ENCODE peak calls at places on chromosomes 16 and 17, in five cellular contexts. One of them, this sample, is unnamed. For H3K4me1, the result is how much of the 10 kb centered on the place peaks cover.

GRCh38 chr16:26158142-26158759 is 466.5 kb downstream of the HS3ST4 start:
- DNase-seq in iPS DF 6.9: no peak
- DNase-seq in small intestine: no peak
- DNase-seq in stomach: no peak
- DNase-seq in tibial artery: no peak
- DNase-seq in this sample: no peak

GRCh38 chr17:8894673-8895578 is 27.5 kb upstream of the PIK3R6 start:
- DNase-seq in iPS DF 6.9: peak
- DNase-seq in small intestine: peak
- DNase-seq in tibial artery: peak
- DNase-seq in stomach: peak
- DNase-seq in this sample: peak

GRCh38 chr17:17391575-17392370 is 85.0 kb upstream of the MED9 start:
- DNase-seq in iPS DF 6.9: no peak
- DNase-seq in stomach: no peak
- DNase-seq in tibial artery: no peak
- DNase-seq in small intestine: peak
- DNase-seq in this sample: no peak

GRCh38 chr17:67759355-67760171 is 41.8 kb downstream of the NOL11 start:
- DNase-seq in stomach: no peak
- DNase-seq in iPS DF 6.9: no peak
- DNase-seq in small intestine: no peak
- DNase-seq in tibial artery: no peak
- DNase-seq in this sample: peak

GRCh38 chr16:71882505-71883192 is 1.3 kb downstream of the ZNF821 start:
- DNase-seq in small intestine: peak
- DNase-seq in stomach: peak
- DNase-seq in tibial artery: no peak
- DNase-seq in iPS DF 6.9: peak
- DNase-seq in this sample: peak

GRCh38 chr16:69064164-69064563 is 41.3 kb upstream of the HAS3 start:
- DNase-seq in iPS DF 6.9: no peak
- DNase-seq in small intestine: no peak
- DNase-seq in tibial artery: no peak
- DNase-seq in stomach: no peak
- DNase-seq in this sample: no peak

GRCh38 chr17:28684963-28685362 is 23.0 kb downstream of the SUPT6H start:
- DNase-seq in iPS DF 6.9: no peak
- DNase-seq in tibial artery: no peak
- DNase-seq in stomach: no peak
- DNase-seq in small intestine: peak
- DNase-seq in this sample: peak

GRCh38 chr16:27779719-27780161 is 229.8 kb downstream of the KATNIP start:
- DNase-seq in iPS DF 6.9: peak
- DNase-seq in small intestine: no peak
- DNase-seq in stomach: peak
- DNase-seq in tibial artery: no peak
- DNase-seq in this sample: peak

GRCh38 chr16:85613609-85614337 is 651 bp downstream of the GSE1 start:
- DNase-seq in iPS DF 6.9: no peak
- DNase-seq in stomach: peak
- DNase-seq in tibial artery: peak
- DNase-seq in small intestine: no peak
- DNase-seq in this sample: peak

GRCh38 chr16:85615852-85616607 is 2.9 kb downstream of the GSE1 start:
- DNase-seq in tibial artery: peak
- DNase-seq in stomach: peak
- DNase-seq in small intestine: peak
- DNase-seq in iPS DF 6.9: no peak
- DNase-seq in this sample: peak

GRCh38 chr16:85614338-85615013 is 1.4 kb downstream of the GSE1 start:
- DNase-seq in tibial artery: no peak
- DNase-seq in iPS DF 6.9: no peak
- DNase-seq in stomach: no peak
- DNase-seq in small intestine: no peak
- DNase-seq in this sample: no peak

GRCh38 chr16:85616608-85617311 is 3.6 kb downstream of the GSE1 start:
- DNase-seq in iPS DF 6.9: no peak
- DNase-seq in small intestine: peak
- DNase-seq in tibial artery: no peak
- DNase-seq in stomach: peak
- DNase-seq in this sample: peak

DNA sequence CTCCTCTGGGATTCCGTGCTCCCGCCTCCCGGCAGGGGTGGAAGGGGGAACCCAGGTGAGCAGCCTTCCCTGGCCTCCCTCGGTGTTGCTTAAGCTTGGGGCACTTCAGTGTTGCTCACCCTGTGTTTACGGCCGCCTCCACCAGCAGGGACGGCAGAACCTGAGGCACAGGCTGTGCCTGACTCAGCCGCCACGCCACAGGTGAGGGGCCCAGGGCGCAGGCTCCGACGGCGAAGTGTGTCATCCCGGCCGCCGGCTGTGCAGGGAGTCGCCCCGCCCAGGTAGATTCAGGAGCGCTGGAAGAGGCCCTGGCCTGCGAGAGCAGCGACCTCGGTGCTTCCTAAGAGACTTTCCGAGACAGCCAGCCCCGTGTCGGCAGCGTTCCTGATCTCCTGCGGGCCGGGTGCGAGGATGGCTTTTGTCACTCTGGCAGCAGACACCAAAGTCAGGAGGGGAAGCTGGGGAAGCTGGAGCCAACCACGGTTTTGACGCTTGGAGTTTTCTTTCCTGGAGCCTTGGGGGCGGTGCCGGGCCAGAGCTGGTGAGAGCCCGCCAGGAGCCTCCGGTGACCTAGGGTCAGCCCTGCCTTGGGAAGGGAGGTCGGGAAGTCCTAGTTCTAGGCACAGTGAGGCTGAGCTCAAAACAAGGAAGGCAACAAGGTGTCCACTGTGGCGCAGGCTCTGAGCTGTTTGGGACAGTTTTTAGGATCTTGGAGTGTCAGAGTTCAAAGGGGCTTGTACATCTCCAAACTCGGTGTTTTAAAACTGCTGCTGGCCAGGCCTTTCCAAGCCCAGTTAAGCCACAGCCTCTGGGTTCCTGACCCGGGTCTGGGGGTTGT is 2.1 kb downstream of the GSE1 start:
- DNase-seq in stomach: peak
- DNase-seq in iPS DF 6.9: no peak
- DNase-seq in small intestine: peak
- DNase-seq in tibial artery: peak
- DNase-seq in this sample: no peak
- H3K4me1 ChIP-seq in stomach: half or more
- H3K4me1 ChIP-seq in iPS DF 6.9: under half
- H3K4me1 ChIP-seq in small intestine: under half
- H3K4me1 ChIP-seq in tibial artery: under half
- H3K4me1 ChIP-seq in this sample: under half

GRCh38 chr16:88759976-88760350 is 25.1 kb downstream of the PIEZO1 start:
- DNase-seq in iPS DF 6.9: no peak
- DNase-seq in small intestine: no peak
- DNase-seq in tibial artery: no peak
- DNase-seq in stomach: no peak
- DNase-seq in this sample: no peak

GRCh38 chr16:88759245-88759975 is 25.6 kb downstream of the PIEZO1 start:
- DNase-seq in tibial artery: no peak
- DNase-seq in small intestine: peak
- DNase-seq in stomach: peak
- DNase-seq in iPS DF 6.9: no peak
- DNase-seq in this sample: peak

GRCh38 chr16:88760424-88761142 is 24.4 kb downstream of the PIEZO1 start:
- DNase-seq in iPS DF 6.9: no peak
- DNase-seq in small intestine: no peak
- DNase-seq in stomach: no peak
- DNase-seq in tibial artery: no peak
- DNase-seq in this sample: no peak

GRCh38 chr16:88758227-88758943 is 26.6 kb downstream of the PIEZO1 start:
- DNase-seq in stomach: no peak
- DNase-seq in tibial artery: no peak
- DNase-seq in small intestine: no peak
- DNase-seq in iPS DF 6.9: no peak
- DNase-seq in this sample: no peak

DNA sequence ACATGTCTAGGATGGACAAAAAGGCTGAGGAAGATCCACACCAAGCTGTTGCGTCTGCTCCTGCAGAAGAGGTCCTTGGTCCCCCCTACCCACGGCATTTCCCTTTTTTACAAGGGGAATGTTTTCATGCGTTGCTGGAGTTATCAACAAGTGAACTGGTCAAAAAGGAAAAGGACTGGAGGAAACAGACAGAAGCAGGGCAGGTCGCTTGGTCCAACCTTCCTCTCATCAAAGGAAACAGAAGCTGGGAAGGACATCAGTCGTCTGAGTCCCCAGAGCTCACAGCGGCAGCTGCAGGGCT is 26.1 kb downstream of the PIEZO1 start:
- DNase-seq in tibial artery: no peak
- DNase-seq in small intestine: no peak
- DNase-seq in stomach: no peak
- DNase-seq in iPS DF 6.9: no peak
- DNase-seq in this sample: no peak
- H3K27ac ChIP-seq in tibial artery: no peak
- H3K27ac ChIP-seq in small intestine: no peak
- H3K27ac ChIP-seq in stomach: peak
- H3K27ac ChIP-seq in iPS DF 6.9: no peak
- H3K27ac ChIP-seq in this sample: no peak

DNA sequence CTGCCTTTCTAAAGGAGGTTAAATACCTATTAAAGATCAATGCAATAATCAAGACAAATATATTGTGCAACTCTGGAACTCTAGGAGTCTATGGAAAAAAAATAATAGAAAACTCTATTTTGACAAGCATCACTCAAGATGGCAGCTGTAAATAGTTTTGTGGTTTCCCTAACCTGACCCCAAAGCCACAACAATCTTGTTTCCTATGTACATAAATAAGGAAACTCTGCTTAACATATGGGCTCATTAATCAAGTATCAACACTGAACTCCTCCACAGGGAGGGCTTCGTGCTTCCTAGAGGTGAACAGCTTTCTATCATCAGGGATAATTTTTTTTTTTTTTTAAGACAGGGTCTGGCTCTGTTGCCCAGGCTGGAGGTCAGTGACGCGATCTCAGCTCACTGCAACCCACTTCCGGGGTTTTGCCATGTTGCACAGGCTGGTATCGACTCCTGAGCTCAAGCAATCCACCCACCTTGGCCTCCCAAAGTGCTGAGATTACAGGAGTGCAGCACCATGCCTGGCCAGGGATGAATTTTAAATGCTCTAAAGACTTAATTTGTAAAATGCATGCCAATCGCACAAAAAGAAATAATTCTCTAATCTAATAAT is 42.5 kb downstream of the ARHGAP17 start:
- DNase-seq in small intestine: no peak
- DNase-seq in stomach: no peak
- DNase-seq in iPS DF 6.9: no peak
- DNase-seq in tibial artery: no peak
- DNase-seq in this sample: no peak
- H3K4me1 ChIP-seq in small intestine: under half
- H3K4me1 ChIP-seq in stomach: under half
- H3K4me1 ChIP-seq in iPS DF 6.9: under half
- H3K4me1 ChIP-seq in tibial artery: under half
- H3K4me1 ChIP-seq in this sample: under half

GRCh38 chr17:7279453-7279852 is 2.1 kb upstream of the SLC2A4 start:
- DNase-seq in iPS DF 6.9: no peak
- DNase-seq in small intestine: peak
- DNase-seq in tibial artery: no peak
- DNase-seq in stomach: no peak
- DNase-seq in this sample: no peak

GRCh38 chr17:7281074-7281952 is at the start of gene SLC2A4:
- DNase-seq in small intestine: peak
- DNase-seq in stomach: peak
- DNase-seq in tibial artery: peak
- DNase-seq in iPS DF 6.9: no peak
- DNase-seq in this sample: peak

GRCh38 chr17:7281953-7282751 is 634 bp downstream of the SLC2A4 start:
- DNase-seq in small intestine: no peak
- DNase-seq in tibial artery: peak
- DNase-seq in iPS DF 6.9: no peak
- DNase-seq in stomach: no peak
- DNase-seq in this sample: no peak

GRCh38 chr17:7282752-7283321 is 1.3 kb downstream of the SLC2A4 start:
- DNase-seq in tibial artery: no peak
- DNase-seq in iPS DF 6.9: no peak
- DNase-seq in stomach: no peak
- DNase-seq in small intestine: no peak
- DNase-seq in this sample: no peak

GRCh38 chr17:7280519-7281073 is 922 bp upstream of the SLC2A4 start:
- DNase-seq in iPS DF 6.9: no peak
- DNase-seq in small intestine: peak
- DNase-seq in tibial artery: peak
- DNase-seq in stomach: peak
- DNase-seq in this sample: peak
- H3K27ac ChIP-seq in iPS DF 6.9: no peak
- H3K27ac ChIP-seq in small intestine: peak
- H3K27ac ChIP-seq in tibial artery: peak
- H3K27ac ChIP-seq in stomach: peak
- H3K27ac ChIP-seq in this sample: peak

GRCh38 chr16:85253127-85253941 is 141.1 kb upstream of the CIBAR2 start:
- DNase-seq in iPS DF 6.9: no peak
- DNase-seq in small intestine: peak
- DNase-seq in stomach: peak
- DNase-seq in tibial artery: no peak
- DNase-seq in this sample: no peak

GRCh38 chr16:85254051-85254450 is 141.8 kb upstream of the CIBAR2 start:
- DNase-seq in stomach: no peak
- DNase-seq in tibial artery: no peak
- DNase-seq in iPS DF 6.9: no peak
- DNase-seq in small intestine: no peak
- DNase-seq in this sample: no peak

GRCh38 chr16:85251225-85251760 is 139.0 kb upstream of the CIBAR2 start:
- DNase-seq in stomach: no peak
- DNase-seq in small intestine: no peak
- DNase-seq in tibial artery: no peak
- DNase-seq in iPS DF 6.9: no peak
- DNase-seq in this sample: no peak

GRCh38 chr16:85252014-85252413 is 139.7 kb upstream of the CIBAR2 start:
- DNase-seq in small intestine: no peak
- DNase-seq in stomach: no peak
- DNase-seq in iPS DF 6.9: no peak
- DNase-seq in tibial artery: no peak
- DNase-seq in this sample: no peak

GRCh38 chr16:85252461-85252860 is 140.2 kb upstream of the CIBAR2 start:
- DNase-seq in stomach: no peak
- DNase-seq in tibial artery: no peak
- DNase-seq in small intestine: no peak
- DNase-seq in iPS DF 6.9: no peak
- DNase-seq in this sample: no peak
- H3K4me1 ChIP-seq in stomach: under half
- H3K4me1 ChIP-seq in tibial artery: under half
- H3K4me1 ChIP-seq in small intestine: under half
- H3K4me1 ChIP-seq in iPS DF 6.9: under half
- H3K4me1 ChIP-seq in this sample: under half

DNA sequence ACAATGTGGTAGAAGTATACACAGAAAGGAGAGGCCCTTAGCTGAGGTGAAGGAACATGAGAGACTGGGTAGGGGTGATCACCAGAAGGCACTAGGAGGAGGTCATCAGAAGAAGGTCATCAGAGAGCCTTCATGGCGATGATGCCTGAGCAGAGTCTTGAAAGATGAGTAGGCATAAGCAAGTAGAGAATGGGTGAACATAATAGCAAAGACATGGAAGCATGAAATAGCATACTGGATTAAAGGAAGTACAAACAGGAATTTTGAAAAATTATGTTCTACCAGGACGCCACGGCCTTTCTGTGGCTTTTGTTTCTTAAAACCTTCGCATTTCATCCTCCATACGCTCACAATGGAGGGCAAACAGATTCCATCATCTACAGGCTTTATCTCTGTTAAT is 2.9 kb downstream of the IKZF3 start:
- DNase-seq in iPS DF 6.9: no peak
- DNase-seq in tibial artery: no peak
- DNase-seq in small intestine: no peak
- DNase-seq in stomach: no peak
- DNase-seq in this sample: no peak
- H3K27ac ChIP-seq in iPS DF 6.9: no peak
- H3K27ac ChIP-seq in tibial artery: no peak
- H3K27ac ChIP-seq in small intestine: peak
- H3K27ac ChIP-seq in stomach: no peak
- H3K27ac ChIP-seq in this sample: no peak

This sample was measured in fibroblast of lung.